ENCODE peak calls at places on chromosome 1, in five cellular contexts. D is SK-N-SH, I is IMR-90, H is K562, G is HepG2. Y is an unnamed sample.

GRCh38 chr1:91742848-91743292 is 143.1 kb downstream of the TGFBR3 start:
- DNase-seq in D (no peak), I (peak; percentile 66), H (no peak), G (no peak), Y (no peak)

GRCh38 chr1:234602334-234603220 is 7.4 kb downstream of the IRF2BP2 start:
- DNase-seq in D (no peak), I (peak; percentile 98), H (peak; percentile 54), G (peak; percentile 95), Y (no peak)

GRCh38 chr1:95381980-95382379 is 148.0 kb downstream of the RWDD3 start:
- DNase-seq in D (peak; percentile 67), I (no peak), H (no peak), G (no peak), Y (no peak)

GRCh38 chr1:154178006-154178405 is 13.9 kb downstream of the TPM3 start:
- DNase-seq in D (no peak), I (no peak), H (peak; percentile 38), G (no peak), Y (no peak)

GRCh38 chr1:205240118-205240517 is 12.4 kb downstream of the TMCC2 start:
- DNase-seq in D (no peak), I (no peak), H (no peak), G (no peak), Y (no peak)

GRCh38 chr1:61754545-61754944 is 12.3 kb downstream of the PATJ start:
- DNase-seq in D (no peak), I (no peak), H (no peak), G (peak; percentile 36), Y (no peak)

GRCh38 chr1:103513720-103514119 is 11.8 kb upstream of the RNPC3 start:
- DNase-seq in D (no peak), I (peak; percentile 7), H (no peak), G (no peak), Y (no peak)

GRCh38 chr1:151370211-151370911 is 2.1 kb downstream of the SELENBP1 start:
- DNase-seq in D (no peak), I (no peak), H (peak; percentile 46), G (no peak), Y (no peak)

GRCh38 chr1:115062542-115063004 is 26.7 kb downstream of the TSPAN2 start:
- DNase-seq in D (no peak), I (no peak), H (no peak), G (no peak), Y (peak; percentile 23)

GRCh38 chr1:153513666-153514065 is 22.1 kb downstream of the S100A6 start:
- DNase-seq in D (no peak), I (no peak), H (no peak), G (no peak), Y (no peak)

GRCh38 chr1:212973899-212974298 is 23.6 kb downstream of the VASH2 start:
- DNase-seq in D (no peak), I (no peak), H (no peak), G (no peak), Y (no peak)

GRCh38 chr1:10979483-10979920 is 33.0 kb upstream of the TARDBP start:
- DNase-seq in D (no peak), I (no peak), H (no peak), G (peak; percentile 85), Y (no peak)

DNA sequence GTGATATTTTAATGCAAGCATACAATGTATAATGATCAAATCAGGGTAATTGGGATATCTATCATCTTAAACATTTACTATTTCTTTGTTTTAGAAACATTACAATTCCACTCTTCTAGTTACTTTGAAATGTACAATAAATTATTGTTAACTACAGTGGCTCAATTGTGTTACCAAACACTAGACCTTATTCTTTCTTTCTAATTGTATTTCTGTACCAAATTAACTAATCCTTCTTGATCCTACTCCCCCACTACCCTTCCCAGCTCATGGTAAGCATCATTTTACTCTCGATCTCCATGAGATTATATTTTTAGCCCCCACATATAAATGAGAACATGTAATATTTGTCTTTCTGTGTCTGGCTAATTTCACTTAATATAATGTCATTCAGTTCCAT is 95.0 kb upstream of the MROH9 start:
- DNase-seq in D (no peak), I (no peak), H (no peak), G (no peak), Y (no peak)
- TF ChIP-seq MXI1 in D (no peak), I (no peak), H (no peak), G (no peak), Y (no peak)

GRCh38 chr1:17365271-17365670 is 6.7 kb upstream of the PADI6 start:
- DNase-seq in D (no peak), I (no peak), H (no peak), G (no peak), Y (no peak)
- TF ChIP-seq MXI1 in D (no peak), I (no peak), H (no peak), G (no peak), Y (no peak)

GRCh38 chr1:57165546-57165945 is 199.7 kb upstream of the C8B start:
- DNase-seq in D (no peak), I (peak; percentile 44), H (no peak), G (no peak), Y (no peak)
- TF ChIP-seq MXI1 in D (no peak), I (no peak), H (no peak), G (no peak), Y (no peak)

DNA sequence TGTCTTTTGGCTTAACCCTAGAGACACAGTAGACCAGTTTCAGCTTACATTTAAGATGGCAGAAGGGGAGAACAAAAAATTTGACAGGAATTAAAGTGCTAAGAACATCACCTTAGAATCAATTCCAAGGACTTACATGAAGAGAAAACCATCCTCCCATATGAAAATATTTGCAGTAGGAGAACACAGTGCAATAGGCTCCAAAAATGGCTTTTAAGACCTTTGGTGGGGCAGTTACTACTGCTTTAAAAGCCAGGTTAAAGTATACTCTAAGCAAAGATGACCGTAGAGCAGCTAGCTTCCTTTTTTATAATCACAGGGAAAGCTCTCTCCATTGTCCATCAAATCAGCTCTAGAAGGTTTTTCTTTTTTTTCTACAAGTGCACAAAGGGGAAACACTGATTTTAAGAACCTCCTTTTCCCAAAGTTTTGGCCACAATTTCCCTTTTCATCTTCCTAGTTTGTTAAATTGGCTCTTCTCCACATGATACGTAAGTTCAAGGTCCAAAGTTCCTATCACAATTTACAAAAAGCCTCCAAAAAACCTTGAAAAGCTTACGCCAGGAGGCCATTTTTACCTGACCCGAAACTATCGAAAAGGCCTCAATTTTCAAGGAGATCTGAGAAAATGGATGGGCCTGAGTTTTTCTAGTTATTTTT is 3.3 kb downstream of the TXNIP start:
- DNase-seq in D (no peak), I (no peak), H (no peak), G (no peak), Y (no peak)
- TF ChIP-seq MXI1 in D (no peak), I (no peak), H (no peak), G (no peak), Y (no peak)

DNA sequence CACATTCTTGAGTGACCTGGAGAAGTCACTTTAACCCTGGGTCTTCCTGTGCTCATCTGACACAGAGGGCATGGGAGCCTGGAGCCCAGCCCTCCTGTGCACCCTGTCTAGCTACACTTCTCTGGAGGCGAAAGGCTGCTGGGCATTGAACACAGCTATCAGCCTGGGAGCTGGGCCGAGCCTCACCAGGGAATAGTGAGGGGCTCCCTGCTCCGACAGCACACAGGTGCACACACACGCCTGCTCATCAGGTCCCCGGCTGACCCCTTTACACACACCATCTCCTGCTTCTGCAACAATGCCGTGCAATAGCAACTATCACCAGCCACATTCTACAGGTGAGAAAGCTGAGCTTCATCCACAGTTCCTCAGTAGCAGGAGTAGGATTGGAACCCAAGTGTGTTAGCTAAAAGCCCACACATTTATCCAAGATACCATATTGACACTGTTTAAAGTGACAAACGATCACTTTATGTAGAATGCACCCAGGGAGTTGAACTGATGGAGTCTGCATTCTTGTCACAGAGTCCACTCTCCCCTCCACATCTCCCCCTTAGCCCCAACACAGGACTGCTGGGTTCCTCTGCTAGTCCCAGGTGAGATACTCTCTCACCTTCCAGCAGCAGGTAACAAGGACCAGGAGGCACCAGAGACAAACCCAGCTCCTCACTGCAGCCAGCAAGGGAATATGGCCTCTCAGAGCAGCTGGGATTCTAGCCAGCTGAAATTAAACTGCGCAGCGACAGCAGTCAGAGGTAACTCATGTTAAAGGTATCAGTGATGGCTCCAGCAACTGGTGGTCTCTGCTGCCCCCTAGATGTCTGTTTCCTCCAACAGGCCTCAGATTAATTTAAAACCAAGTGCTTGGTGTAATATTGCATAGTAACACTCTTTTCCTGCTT is 18.3 kb upstream of the CAPN8 start:
- DNase-seq in D (peak; percentile 60), I (peak; percentile 60), H (peak; percentile 55), G (no peak), Y (no peak)
- TF ChIP-seq MXI1 in D (no peak), I (no peak), H (no peak), G (no peak), Y (no peak)

Y was measured in GM12878.